ENCODE peak calls at places on chromosomes 1 and 21, in eight cellular contexts. S is effector memory CD4-positive, alpha-beta T cell; Q is mesenchymal stem cell; E is neural progenitor cell; K is heart right ventricle; B is AG04450; W is cardiac muscle cell; O is small intestine. V is an unnamed sample.

GRCh38 chr21:37566790-37567725 is 200.5 kb downstream of the DYRK1A start:
- DNase-seq in S (no peak), Q (no peak), E (no peak), K (no peak), B (no peak), W (peak; percentile 55), O (peak; percentile 24), V (no peak)

GRCh38 chr1:58881471-58881994 is 97.7 kb upstream of the JUN start:
- DNase-seq in S (no peak), Q (peak; percentile 78), E (no peak), K (no peak), B (no peak), W (peak; percentile 67), O (peak; percentile 98), V (no peak)

GRCh38 chr1:226624526-226624925 is 76.0 kb downstream of the STUM start:
- DNase-seq in S (no peak), Q (no peak), E (no peak), K (no peak), B (no peak), W (peak; percentile 13), O (no peak), V (no peak)

GRCh38 chr1:43597028-43597427 is 52.9 kb upstream of the KDM4A start:
- DNase-seq in S (no peak), Q (no peak), E (no peak), K (no peak), B (no peak), W (no peak), O (no peak), V (no peak)

GRCh38 chr1:228004331-228004871 is 2.4 kb upstream of the WNT3A start:
- DNase-seq in S (no peak), Q (no peak), E (peak; percentile 66), K (peak; percentile 8), B (no peak), W (peak; percentile 36), O (peak; percentile 31), V (no peak)

GRCh38 chr1:227225715-227226346 is 92.5 kb downstream of the CDC42BPA start:
- DNase-seq in S (no peak), Q (peak; percentile 42), E (no peak), K (no peak), B (peak; percentile 15), W (peak; percentile 68), O (no peak), V (no peak)

GRCh38 chr1:230753586-230754251 is 6.5 kb downstream of the CAPN9 start:
- DNase-seq in S (no peak), Q (peak; percentile 69), E (peak; percentile 76), K (peak; percentile 43), B (no peak), W (peak; percentile 71), O (no peak), V (no peak)

GRCh38 chr1:231603598-231604275 is 22.9 kb upstream of the DISC1 start:
- DNase-seq in S (no peak), Q (peak; percentile 81), E (peak; percentile 71), K (no peak), B (no peak), W (peak; percentile 65), O (peak; percentile 71), V (peak; percentile 32)

GRCh38 chr1:228464487-228464983 is 22.6 kb upstream of the RNF187 start:
- DNase-seq in S (peak; percentile 79), Q (peak; percentile 85), E (peak; percentile 96), K (peak; percentile 59), B (peak; percentile 61), W (peak; percentile 85), O (peak; percentile 70), V (peak; percentile 92)

GRCh38 chr1:221961532-221962292 is 219.8 kb upstream of the DUSP10 start:
- DNase-seq in S (no peak), Q (peak; percentile 82), E (no peak), K (no peak), B (no peak), W (peak; percentile 37), O (peak; percentile 24), V (no peak)

GRCh38 chr1:202505356-202505755 is 156.9 kb downstream of the PPP1R12B start:
- DNase-seq in S (no peak), Q (peak; percentile 35), E (peak; percentile 23), K (no peak), B (peak; percentile 75), W (peak; percentile 94), O (no peak), V (no peak)

GRCh38 chr1:172946814-172947507 is 103.8 kb downstream of the TNFSF18 start:
- DNase-seq in S (no peak), Q (peak; percentile 77), E (no peak), K (no peak), B (no peak), W (no peak), O (no peak), V (no peak)

GRCh38 chr1:54564312-54565112 is 16.5 kb downstream of the ACOT11 start:
- DNase-seq in S (no peak), Q (no peak), E (no peak), K (no peak), B (no peak), W (no peak), O (peak; percentile 98), V (no peak)

GRCh38 chr1:224080082-224080774 is 33.7 kb upstream of the FBXO28 start:
- DNase-seq in S (no peak), Q (peak; percentile 4), E (no peak), K (no peak), B (no peak), W (no peak), O (no peak), V (no peak)

DNA sequence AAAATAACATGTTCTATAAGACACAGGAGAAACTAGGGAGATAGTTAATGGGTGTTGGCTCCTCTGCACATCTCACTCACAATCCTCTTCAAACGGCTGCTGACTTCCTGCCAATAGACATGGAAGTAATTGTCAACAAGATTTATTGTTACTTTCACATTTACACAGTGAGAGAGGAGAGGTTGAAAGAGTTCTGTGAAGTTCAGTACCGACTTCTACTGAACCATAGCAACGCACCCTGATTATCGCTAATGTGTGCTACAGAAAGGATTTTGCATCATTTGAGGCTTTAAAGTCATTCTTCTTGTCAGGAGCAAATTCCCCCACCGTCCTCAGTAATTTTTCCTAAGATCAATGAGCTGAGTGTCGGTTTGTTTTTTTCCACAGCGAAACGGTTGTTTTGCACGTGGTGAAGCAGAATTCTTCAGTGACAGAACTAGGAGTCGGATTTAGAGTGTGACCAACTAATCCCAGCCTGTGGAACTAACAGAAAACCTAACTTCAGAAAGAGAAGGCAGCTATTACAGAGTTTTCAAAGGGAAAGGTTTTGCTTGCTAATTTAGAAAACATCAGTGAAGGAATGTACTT is 361.0 kb downstream of the ADGRL2 start:
- DNase-seq in S (no peak), Q (peak; percentile 64), E (no peak), K (no peak), B (no peak), W (no peak), O (peak; percentile 30), V (no peak)
- H3K4me3 ChIP-seq in S (no peak overlapping the region), Q (no peak overlapping the region), E (no peak overlapping the region), K (no peak overlapping the region), B (no peak overlapping the region), W (no peak overlapping the region), O (no peak overlapping the region), V (no peak overlapping the region)

DNA sequence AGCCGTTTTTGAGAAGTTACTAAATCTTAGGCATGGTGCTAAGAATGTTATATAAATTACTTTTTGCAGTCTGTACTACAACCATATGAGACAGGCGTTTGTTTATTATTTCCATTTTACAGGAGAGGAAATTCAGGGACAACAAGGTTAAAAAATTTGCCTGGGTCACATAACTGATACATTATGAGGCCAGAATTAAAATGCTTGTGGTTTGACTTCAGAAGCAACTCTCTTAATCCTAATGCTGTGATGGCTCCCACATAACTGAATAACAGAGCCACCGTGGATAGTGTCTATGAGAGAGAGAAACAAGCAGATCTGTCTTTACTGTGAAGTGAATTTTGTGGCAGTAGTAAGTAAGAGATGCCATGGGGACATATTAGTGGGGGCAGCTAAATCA is 184.9 kb downstream of the NCAM2 start:
- DNase-seq in S (no peak), Q (no peak), E (no peak), K (no peak), B (no peak), W (no peak), O (no peak), V (no peak)
- H3K9me3 ChIP-seq in S (no peaks in the 10 kb centered on the region), Q (no peaks in the 10 kb centered on the region), E (no peaks in the 10 kb centered on the region), K (no peaks in the 10 kb centered on the region), B (no peaks in the 10 kb centered on the region), W (no peaks in the 10 kb centered on the region), O (no peaks in the 10 kb centered on the region), V (no peaks in the 10 kb centered on the region)

DNA sequence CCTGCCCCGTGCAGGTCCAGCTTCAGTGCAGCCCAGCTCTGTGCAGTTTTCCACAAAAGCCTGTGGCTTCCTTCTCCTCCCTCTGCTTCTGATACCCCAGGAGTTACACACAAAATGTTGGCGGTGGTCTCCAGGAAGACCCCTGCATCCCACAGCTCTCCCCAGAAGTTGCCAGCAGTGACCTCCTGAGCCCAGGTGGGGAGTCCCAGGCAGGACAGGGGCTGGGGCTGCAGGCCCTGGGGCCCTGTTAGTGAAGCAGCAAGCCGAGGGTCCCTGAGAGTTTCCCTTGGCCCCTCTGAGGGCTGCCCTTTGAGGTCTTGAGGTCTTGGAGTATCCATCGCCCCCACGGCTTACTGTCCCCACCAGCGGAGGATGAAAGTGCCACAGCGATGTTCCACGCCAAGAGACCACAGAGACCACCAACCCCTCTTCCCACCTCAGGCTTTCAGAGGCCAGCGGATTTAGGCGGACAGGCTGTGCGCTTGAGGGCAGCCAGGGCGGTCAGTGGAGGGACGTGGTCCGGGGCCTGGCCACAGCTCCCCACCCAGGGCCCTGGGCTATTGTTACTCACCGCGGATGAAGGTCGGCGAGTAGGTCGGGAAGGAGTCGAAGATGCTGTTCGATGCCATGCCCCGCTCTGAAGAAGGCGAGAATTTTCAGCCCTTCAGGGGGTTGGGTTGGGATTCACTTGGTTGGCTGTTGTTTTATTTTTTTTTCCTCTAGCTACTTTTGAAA is 34.0 kb upstream of the RUNX3 start:
- DNase-seq in S (no peak), Q (no peak), E (no peak), K (no peak), B (no peak), W (no peak), O (no peak), V (no peak)
- H3K27ac ChIP-seq in S (peak overlapping the region; percentile 76), Q (no peak overlapping the region), E (no peak overlapping the region), K (peak overlapping the region; percentile 66), B (no peak overlapping the region), W (no peak overlapping the region), O (peak overlapping the region; percentile 71), V (peak overlapping the region; percentile 74)

GRCh38 chr1:9718006-9718680 is 66.6 kb downstream of the PIK3CD start:
- DNase-seq in S (no peak), Q (no peak), E (no peak), K (no peak), B (no peak), W (no peak), O (no peak), V (no peak)

GRCh38 chr1:9719978-9720722 is 68.6 kb downstream of the PIK3CD start:
- DNase-seq in S (no peak), Q (no peak), E (peak; percentile 31), K (no peak), B (no peak), W (no peak), O (no peak), V (no peak)

GRCh38 chr1:9715536-9716226 is 64.2 kb downstream of the PIK3CD start:
- DNase-seq in S (no peak), Q (no peak), E (no peak), K (peak; percentile 25), B (no peak), W (no peak), O (peak; percentile 26), V (peak; percentile 77)

GRCh38 chr1:9716404-9717192 is 65.1 kb downstream of the PIK3CD start:
- DNase-seq in S (no peak), Q (no peak), E (no peak), K (no peak), B (no peak), W (no peak), O (no peak), V (peak; percentile 56)

GRCh38 chr1:9717193-9718005 is 65.9 kb downstream of the PIK3CD start:
- DNase-seq in S (peak; percentile 78), Q (no peak), E (no peak), K (peak; percentile 46), B (no peak), W (peak; percentile 27), O (peak; percentile 74), V (peak; percentile 91)
- H3K4me3 ChIP-seq in S (peak overlapping the region; percentile 68), Q (no peak overlapping the region), E (no peak overlapping the region), K (no peak overlapping the region), B (no peak overlapping the region), W (no peak overlapping the region), O (no peak overlapping the region), V (peak overlapping the region; percentile 76)

V was measured in naive thymus-derived CD4-positive, alpha-beta T cell.